ENCODE peak calls at places on chromosomes 4 and X, in four cellular contexts. S, L, T and D are unnamed samples.

GRCh38 chr4:140037353-140038030 is 116.5 kb downstream of the MAML3 start:
- DNase-seq in L (no peak), S (peak), T (no peak), D (no peak)

GRCh38 chr4:4901877-4902276 is 42.4 kb downstream of the MSX1 start:
- DNase-seq in S (no peak), T (no peak), L (no peak), D (no peak)

GRCh38 chr4:80731436-80731835 is 299.1 kb upstream of the BMP3 start:
- DNase-seq in S (peak), T (no peak), L (no peak), D (no peak)

GRCh38 chrX:107725761-107726555 is 49.6 kb downstream of the TSC22D3 start:
- DNase-seq in T (peak), S (peak), L (no peak), D (no peak)

GRCh38 chr4:6018331-6018730 is at the start of gene C4orf50:
- DNase-seq in L (no peak), S (no peak), T (no peak), D (no peak)

GRCh38 chr4:15912961-15913630 is 25.4 kb downstream of the FGFBP1 start:
- DNase-seq in S (no peak), L (no peak), T (no peak), D (no peak)

GRCh38 chrX:153922932-153923857 is 2.9 kb downstream of the ARHGAP4 start:
- DNase-seq in L (no peak), S (no peak), T (peak), D (no peak)

GRCh38 chrX:129798456-129798855 is 18.7 kb downstream of the SASH3 start:
- DNase-seq in L (no peak), T (no peak), S (no peak), D (no peak)

GRCh38 chrX:112081781-112082482 is 644 bp downstream of the TRPC5 start:
- DNase-seq in L (peak), S (no peak), T (no peak), D (no peak)

GRCh38 chr4:18020145-18020670 is 1.3 kb downstream of the LCORL start:
- DNase-seq in T (no peak), L (peak), S (no peak), D (no peak)

GRCh38 chr4:30330894-30331652 is 389.1 kb upstream of the PCDH7 start:
- DNase-seq in T (no peak), S (no peak), L (no peak), D (no peak)

GRCh38 chrX:2343413-2343812 is 157.4 kb downstream of the DHRSX start:
- DNase-seq in L (no peak), T (no peak), S (no peak), D (no peak)

GRCh38 chr4:88745175-88745574 is 47.5 kb upstream of the NAP1L5 start:
- DNase-seq in S (no peak), T (no peak), L (no peak), D (no peak)

GRCh38 chr4:88746186-88746585 is 48.6 kb upstream of the NAP1L5 start:
- DNase-seq in S (no peak), L (no peak), T (no peak), D (no peak)

GRCh38 chr4:88744609-88745008 is 47.0 kb upstream of the NAP1L5 start:
- DNase-seq in T (no peak), L (no peak), S (no peak), D (no peak)

GRCh38 chr4:88747351-88747750 is 49.7 kb upstream of the NAP1L5 start:
- DNase-seq in S (no peak), T (no peak), L (no peak), D (no peak)

DNA sequence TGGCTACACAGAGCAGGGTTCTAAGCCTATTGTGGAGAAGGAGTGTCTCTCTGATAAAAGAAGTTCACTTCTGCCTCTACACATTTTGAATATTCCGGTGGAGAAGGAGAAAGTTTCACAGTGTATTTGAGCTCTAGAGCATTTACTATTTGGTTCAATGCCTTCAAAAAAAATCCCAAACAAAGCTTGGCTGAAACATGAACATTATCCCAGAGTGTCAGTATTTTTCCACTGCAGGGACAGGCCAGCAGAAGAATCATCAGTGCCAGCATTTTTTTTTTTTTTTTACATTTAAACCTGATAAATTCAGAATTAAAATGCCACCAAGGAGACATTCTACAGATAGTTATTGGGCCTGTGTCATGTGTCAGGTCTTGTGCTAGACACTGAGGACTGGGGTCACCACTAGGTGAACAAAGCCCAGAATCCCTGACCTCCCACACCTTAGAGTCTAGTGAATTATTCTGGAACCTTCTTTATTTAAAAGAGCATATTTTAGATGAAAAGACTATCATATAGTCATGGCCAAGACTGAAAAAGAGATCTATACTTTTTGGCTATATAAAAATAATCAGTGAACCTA is 48.0 kb upstream of the NAP1L5 start:
- DNase-seq in T (no peak), S (no peak), L (no peak), D (no peak)
- TF ChIP-seq CTCF in T (no peak), S (no peak), L (no peak), D (no peak)

GRCh38 chrX:50456712-50457484 is 13.7 kb downstream of the DGKK start:
- DNase-seq in S (peak), L (no peak), T (no peak), D (no peak)
- TF ChIP-seq CTCF in S (no peak), L (no peak), T (no peak), D (no peak)

GRCh38 chr4:177380730-177381287 is 61.4 kb downstream of the AGA start:
- DNase-seq in T (no peak), L (no peak), S (no peak), D (no peak)
- TF ChIP-seq CTCF in T (no peak), L (no peak), S (no peak), D (no peak)

GRCh38 chr4:1201851-1202525 is 29.6 kb upstream of the SPON2 start:
- DNase-seq in T (peak), L (no peak), S (no peak), D (no peak)

GRCh38 chr4:1204828-1205591 is 32.6 kb upstream of the SPON2 start:
- DNase-seq in L (no peak), T (peak), S (no peak), D (peak)

GRCh38 chr4:1200425-1201035 is 28.1 kb upstream of the SPON2 start:
- DNase-seq in S (no peak), T (peak), L (no peak), D (no peak)

GRCh38 chr4:1204286-1204827 is 32.0 kb upstream of the SPON2 start:
- DNase-seq in S (no peak), T (peak), L (no peak), D (no peak)

GRCh38 chr4:1202526-1203378 is 30.4 kb upstream of the SPON2 start:
- DNase-seq in L (no peak), S (no peak), T (peak), D (no peak)
- TF ChIP-seq CTCF in L (no peak), S (no peak), T (no peak), D (no peak)

DNA sequence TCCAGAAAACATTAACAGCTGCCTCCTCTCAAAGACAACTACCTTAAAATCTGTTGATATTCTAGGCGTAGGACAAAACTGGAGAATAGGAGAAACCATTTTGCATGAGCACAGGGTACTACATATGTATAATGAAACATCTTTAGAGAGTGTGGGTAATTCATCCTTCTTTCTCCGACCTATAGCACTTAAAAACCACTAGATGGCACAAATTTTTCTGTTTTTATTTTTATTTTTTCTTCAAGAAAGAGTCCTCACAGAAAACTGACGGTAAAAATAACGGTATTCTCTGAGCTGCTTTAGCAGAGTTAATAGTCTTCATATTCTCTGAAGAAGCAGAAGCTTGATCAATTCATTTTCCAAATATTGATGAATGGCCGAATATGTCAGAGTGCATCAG is 14.6 kb downstream of the SMIM31 start:
- DNase-seq in L (no peak), S (no peak), T (no peak), D (no peak)
- TF ChIP-seq CTCF in L (peak), S (peak), T (no peak), D (peak)

GRCh38 chr4:98685225-98686045 is 27.0 kb upstream of the TSPAN5 start:
- DNase-seq in T (no peak), L (no peak), S (no peak), D (no peak)
- TF ChIP-seq CTCF in T (no peak), L (no peak), S (no peak), D (no peak)

DNA sequence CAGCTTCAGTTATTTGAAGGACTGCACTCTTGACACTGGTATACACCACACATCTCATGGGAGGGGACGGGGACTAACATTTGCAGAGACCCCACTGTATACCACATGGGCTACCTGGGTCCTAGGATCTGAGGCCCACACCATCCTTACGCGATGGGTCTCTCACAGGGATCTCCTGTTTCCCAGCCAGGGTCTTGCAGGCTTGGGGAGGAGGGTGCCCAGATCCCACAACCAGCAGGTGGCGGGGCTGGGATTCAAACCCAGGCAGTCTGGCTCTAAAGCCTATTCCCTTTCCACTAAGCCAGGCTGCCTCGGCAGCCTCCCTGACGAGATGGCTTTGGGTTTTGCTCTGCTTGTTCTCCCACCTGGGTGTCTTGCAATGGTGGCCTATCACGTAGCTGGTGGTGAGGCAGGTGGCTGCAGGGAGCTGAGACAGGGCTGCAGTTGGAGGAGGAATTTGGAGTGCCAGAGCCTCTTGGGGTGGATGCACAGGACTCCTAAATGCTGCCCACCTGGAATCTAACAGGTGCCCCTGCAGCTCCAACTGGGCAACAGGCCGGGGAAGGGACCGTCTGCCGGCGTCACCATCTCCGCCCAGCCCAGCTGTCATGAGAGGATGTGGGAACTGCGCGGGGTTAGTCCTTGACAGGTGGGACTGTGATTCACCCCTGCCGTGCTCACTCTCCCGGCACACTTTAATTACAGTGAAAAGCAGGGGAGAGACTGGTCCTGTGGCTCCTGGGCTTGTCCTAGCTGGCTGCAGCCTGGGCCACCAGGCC is 110.7 kb downstream of the PSAPL1 start:
- DNase-seq in S (no peak), T (peak), L (no peak), D (no peak)
- TF ChIP-seq CTCF in S (peak), T (no peak), L (no peak), D (no peak)

DNA sequence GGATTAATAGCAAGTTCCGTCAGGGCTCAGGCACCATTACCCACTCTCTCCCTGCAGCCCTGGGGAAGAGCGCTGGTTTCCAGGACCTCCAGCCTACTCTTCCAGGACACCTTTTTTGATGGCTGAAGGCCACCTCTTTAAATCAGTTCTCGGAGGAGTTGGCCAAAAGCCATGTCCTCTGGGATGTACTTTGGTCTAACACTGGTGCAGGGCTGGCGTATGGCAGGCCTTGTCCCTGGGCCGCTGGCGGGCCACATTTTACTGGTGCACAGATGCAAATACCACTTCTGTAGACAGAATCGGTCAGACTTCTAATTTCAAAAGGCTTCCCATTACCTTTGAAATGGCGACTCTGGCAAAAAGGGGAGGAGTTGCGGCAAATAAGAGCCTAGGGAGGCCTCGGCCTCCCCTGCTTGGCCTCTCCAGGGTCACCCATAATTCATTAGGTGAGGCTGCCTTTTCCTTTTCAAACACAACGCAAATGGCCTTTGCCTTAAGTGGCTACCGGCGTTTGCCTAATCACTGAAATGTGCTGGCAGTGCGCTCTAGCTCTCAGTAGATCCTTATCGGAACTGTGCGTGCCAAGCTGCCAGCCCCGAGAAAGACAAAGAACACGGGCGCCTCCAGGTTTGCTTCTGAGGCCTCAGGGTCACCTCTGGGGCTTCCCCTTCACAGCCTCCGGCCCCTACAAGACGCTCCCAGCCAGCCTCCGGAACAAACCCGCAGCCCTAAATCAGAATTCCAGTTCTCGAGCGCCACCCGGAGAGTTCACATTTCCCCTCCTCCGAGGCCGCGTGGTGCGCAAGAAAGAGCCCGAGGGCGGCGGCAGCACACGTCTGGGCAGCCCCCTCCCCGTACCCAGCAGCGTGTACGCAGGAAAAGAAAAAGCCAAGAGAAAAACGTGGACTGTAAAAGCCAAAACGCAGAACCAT is 76.2 kb upstream of the BCOR start:
- DNase-seq in L (peak), S (no peak), T (peak), D (peak)
- TF ChIP-seq CTCF in L (peak), S (no peak), T (no peak), D (no peak)

DNA sequence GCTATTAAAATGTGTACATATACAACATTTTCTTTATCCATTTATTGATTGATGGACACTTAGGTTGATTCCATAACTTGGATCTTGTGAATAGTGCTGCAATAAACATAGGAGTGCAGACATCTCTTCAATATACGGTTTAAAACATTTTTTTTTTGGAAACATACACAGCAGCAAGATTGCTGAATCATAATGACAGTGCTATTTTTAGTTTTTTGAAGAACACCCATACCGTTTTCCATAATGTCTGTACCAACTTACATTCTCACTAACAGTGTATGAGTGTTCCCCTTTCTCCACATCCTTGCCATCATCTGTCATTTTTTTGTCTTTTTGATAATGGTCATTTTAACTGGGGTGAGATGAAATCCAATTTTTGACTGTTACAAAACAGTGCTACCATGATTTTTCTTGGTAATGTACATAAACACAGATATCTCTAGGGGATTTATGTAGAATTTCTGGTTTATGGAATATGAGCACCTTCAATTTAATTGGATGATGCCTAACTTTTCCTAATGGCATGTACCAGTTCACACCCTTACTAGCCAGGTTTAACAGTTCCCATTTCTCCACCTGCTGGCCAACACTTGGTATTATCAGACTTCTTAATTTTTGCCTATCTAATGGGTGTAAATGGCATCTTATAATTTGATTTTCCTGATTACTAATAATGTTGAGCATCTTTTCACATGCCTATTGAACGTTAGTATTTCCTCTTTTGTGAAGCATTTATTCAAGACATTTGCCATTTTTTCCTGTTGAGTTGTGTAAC is 21.0 kb upstream of the TMSB15B start:
- DNase-seq in L (peak), S (peak), T (no peak), D (no peak)
- TF ChIP-seq CTCF in L (peak), S (peak), T (peak), D (peak)